ENCODE peak calls at places on chromosomes 3 and 15, in six cellular contexts. B, W, V, Y, M and Q are unnamed samples. For H3K36me3 and H3K27me3, the result is how much of the 10 kb centered on the place peaks cover.

GRCh38 chr15:71256934-71257333 is 141.7 kb downstream of the THSD4 start:
- DNase-seq in Y (no peak), M (no peak), W (no peak), B (no peak), V (no peak), Q (no peak)

GRCh38 chr3:159265705-159266104 is 463.9 kb downstream of the MFSD1 start:
- DNase-seq in Y (no peak), V (no peak), M (no peak), W (no peak), B (no peak), Q (no peak)

GRCh38 chr15:89781891-89782618 is 5.9 kb downstream of the MESP2 start:
- DNase-seq in M (no peak), B (no peak), Y (peak), V (peak), W (no peak), Q (peak)

GRCh38 chr3:135788978-135789377 is 176.6 kb upstream of the PPP2R3A start:
- DNase-seq in Y (no peak), W (no peak), V (no peak), B (no peak), M (no peak), Q (no peak)

GRCh38 chr15:35067501-35068347 is 17.4 kb downstream of the NANOGP8 start:
- DNase-seq in W (no peak), V (no peak), M (no peak), B (no peak), Y (no peak), Q (no peak)

GRCh38 chr3:58900372-58900771 is 149.5 kb downstream of the CFAP20DC start:
- DNase-seq in V (no peak), M (no peak), W (no peak), Y (no peak), B (no peak), Q (no peak)

GRCh38 chr3:52317601-52318000 is 1.5 kb downstream of the DNAH1 start:
- DNase-seq in V (no peak), B (peak), M (no peak), W (peak), Y (peak), Q (peak)

GRCh38 chr3:185813691-185814215 is 11.1 kb downstream of the IGF2BP2 start:
- DNase-seq in M (no peak), B (no peak), Y (peak), V (no peak), W (no peak), Q (peak)

GRCh38 chr3:156680243-156680930 is 6.0 kb downstream of the TIPARP start:
- DNase-seq in M (peak), Y (no peak), W (no peak), V (no peak), B (no peak), Q (no peak)

GRCh38 chr3:185629554-185630181 is 43.6 kb downstream of the SENP2 start:
- DNase-seq in W (no peak), V (no peak), Y (no peak), M (no peak), B (no peak), Q (no peak)

GRCh38 chr3:24508423-24508839 is 13.8 kb upstream of the THRB start:
- DNase-seq in M (no peak), B (no peak), W (no peak), Y (peak), V (no peak), Q (no peak)

GRCh38 chr15:62545392-62546227 is 380.5 kb upstream of the C2CD4B start:
- DNase-seq in B (peak), Y (peak), M (no peak), V (no peak), W (peak), Q (no peak)

GRCh38 chr3:119945286-119945685 is 149.0 kb downstream of the GSK3B start:
- DNase-seq in V (no peak), B (no peak), W (no peak), Y (no peak), M (no peak), Q (no peak)

GRCh38 chr3:49016414-49017228 is 1.8 kb downstream of the DALRD3 start:
- DNase-seq in W (no peak), Y (no peak), V (no peak), B (no peak), M (no peak), Q (peak)

GRCh38 chr15:80242132-80242769 is 9.8 kb downstream of the CTXND1 start:
- DNase-seq in B (no peak), M (peak), V (no peak), Y (peak), W (no peak), Q (peak)

GRCh38 chr3:53217175-53217574 is 38.6 kb downstream of the TKT start:
- DNase-seq in M (no peak), B (no peak), V (peak), Y (no peak), W (no peak), Q (peak)

GRCh38 chr3:133934996-133935842 is 39.5 kb upstream of the RAB6B start:
- DNase-seq in Y (no peak), B (no peak), W (no peak), V (no peak), M (no peak), Q (peak)

GRCh38 chr3:101193957-101194356 is 126.4 kb downstream of the IMPG2 start:
- DNase-seq in M (no peak), W (no peak), B (no peak), Y (peak), V (no peak), Q (no peak)

GRCh38 chr3:185984203-185984602 is 46.4 kb upstream of the TRA2B start:
- DNase-seq in V (no peak), M (no peak), W (no peak), B (no peak), Y (no peak), Q (no peak)

GRCh38 chr3:192339214-192339613 is 388.1 kb downstream of the FGF12 start:
- DNase-seq in V (no peak), Y (no peak), M (peak), B (no peak), W (no peak), Q (peak)

GRCh38 chr3:184261270-184262165 is at the start of gene CAMK2N2:
- DNase-seq in V (peak), B (peak), W (peak), M (peak), Y (peak), Q (peak)

GRCh38 chr3:105868450-105868744 is 415 bp downstream of the CBLB start:
- DNase-seq in W (peak), V (peak), M (peak), Y (no peak), B (peak), Q (peak)

GRCh38 chr3:21621396-21621695 is 129.7 kb downstream of the ZNF385D start:
- DNase-seq in W (no peak), Y (peak), M (no peak), V (no peak), B (no peak), Q (no peak)

GRCh38 chr3:71064976-71065763 is 518.4 kb downstream of the FOXP1 start:
- DNase-seq in V (peak), W (peak), Y (peak), B (peak), M (peak), Q (peak)

GRCh38 chr15:32870240-32871033 is 152.6 kb downstream of the GREM1 start:
- DNase-seq in M (no peak), B (no peak), V (no peak), Y (no peak), W (no peak), Q (no peak)

GRCh38 chr3:55596212-55596611 is 109.1 kb upstream of the WNT5A start:
- DNase-seq in M (no peak), V (no peak), Y (no peak), B (no peak), W (no peak), Q (no peak)

GRCh38 chr15:77715860-77716259 is 83.1 kb upstream of the LINGO1 start:
- DNase-seq in V (no peak), B (no peak), Y (no peak), M (no peak), W (no peak), Q (no peak)

GRCh38 chr15:92818658-92819311 is 81.3 kb upstream of the CHD2 start:
- DNase-seq in M (peak), Y (peak), V (no peak), W (no peak), B (no peak), Q (peak)

GRCh38 chr15:22229971-22230815 is 149.9 kb downstream of the OR4M2 start:
- DNase-seq in Y (no peak), M (no peak), V (no peak), B (no peak), W (no peak), Q (no peak)

GRCh38 chr3:72340476-72341379 is 507.5 kb downstream of the SHQ1 start:
- DNase-seq in B (no peak), Y (peak), M (no peak), V (no peak), W (no peak), Q (no peak)

GRCh38 chr3:37183375-37183831 is 9.0 kb upstream of the LRRFIP2 start:
- DNase-seq in M (no peak), Y (peak), V (no peak), B (no peak), W (no peak), Q (no peak)

GRCh38 chr15:91948001-91948608 is 94.6 kb downstream of the SLCO3A1 start:
- DNase-seq in V (no peak), B (no peak), Y (peak), W (peak), M (no peak), Q (peak)

GRCh38 chr3:50364573-50365079 is 5.3 kb upstream of the TMEM115 start:
- DNase-seq in M (no peak), V (no peak), Y (no peak), B (peak), W (no peak), Q (no peak)

GRCh38 chr15:37931868-37932267 is 2.6 kb upstream of the TMCO5A start:
- DNase-seq in B (no peak), V (no peak), M (no peak), Y (no peak), W (no peak), Q (no peak)

GRCh38 chr3:121462565-121462964 is 83.2 kb downstream of the POLQ start:
- DNase-seq in M (no peak), W (no peak), V (no peak), B (no peak), Y (no peak), Q (no peak)

GRCh38 chr3:7249493-7250076 is 388.7 kb downstream of the GRM7 start:
- DNase-seq in M (no peak), V (no peak), Y (no peak), W (no peak), B (no peak), Q (no peak)

GRCh38 chr15:100940785-100941379 is 21.7 kb downstream of the LRRK1 start:
- DNase-seq in B (no peak), M (no peak), Y (no peak), W (no peak), V (no peak), Q (no peak)

GRCh38 chr3:148601766-148602685 is 95.7 kb upstream of the AGTR1 start:
- DNase-seq in M (no peak), Y (no peak), V (peak), W (no peak), B (no peak), Q (no peak)

DNA sequence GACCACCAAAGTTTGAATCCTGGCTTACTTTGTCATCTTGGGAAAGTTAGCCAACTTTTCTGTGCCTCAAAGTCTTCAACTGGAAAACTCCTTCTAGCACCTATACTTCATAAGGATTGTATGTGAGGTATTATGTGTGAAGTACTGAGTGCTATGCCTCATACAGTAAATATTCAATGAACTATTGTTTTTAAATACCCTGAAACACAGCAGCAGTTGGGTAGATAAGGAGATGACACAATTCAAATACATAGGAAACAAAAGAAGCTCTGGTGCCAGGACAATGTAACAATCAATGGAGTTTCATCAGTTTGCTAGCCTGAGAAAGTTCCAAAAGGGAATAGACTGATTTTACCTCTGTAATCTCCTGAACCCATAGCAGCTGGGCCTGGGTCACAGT is 43.3 kb downstream of the TUBGCP4 start:
- DNase-seq in B (no peak), V (no peak), W (no peak), M (no peak), Y (no peak), Q (no peak)
- H3K36me3 ChIP-seq in B (half or more), V (under half), W (under half), M (half or more), Y (under half), Q (under half)

GRCh38 chr3:126051741-126052140 is 32.2 kb downstream of the SLC41A3 start:
- DNase-seq in M (peak), W (no peak), B (no peak), Y (no peak), V (no peak), Q (no peak)

GRCh38 chr3:126053513-126053912 is 30.4 kb downstream of the SLC41A3 start:
- DNase-seq in B (no peak), W (no peak), Y (peak), V (no peak), M (no peak), Q (no peak)

GRCh38 chr3:126051234-126051633 is 32.7 kb downstream of the SLC41A3 start:
- DNase-seq in M (no peak), B (no peak), V (no peak), Y (no peak), W (no peak), Q (peak)

GRCh38 chr3:126053949-126054569 is 29.9 kb downstream of the SLC41A3 start:
- DNase-seq in M (no peak), V (no peak), W (no peak), B (no peak), Y (no peak), Q (no peak)

DNA sequence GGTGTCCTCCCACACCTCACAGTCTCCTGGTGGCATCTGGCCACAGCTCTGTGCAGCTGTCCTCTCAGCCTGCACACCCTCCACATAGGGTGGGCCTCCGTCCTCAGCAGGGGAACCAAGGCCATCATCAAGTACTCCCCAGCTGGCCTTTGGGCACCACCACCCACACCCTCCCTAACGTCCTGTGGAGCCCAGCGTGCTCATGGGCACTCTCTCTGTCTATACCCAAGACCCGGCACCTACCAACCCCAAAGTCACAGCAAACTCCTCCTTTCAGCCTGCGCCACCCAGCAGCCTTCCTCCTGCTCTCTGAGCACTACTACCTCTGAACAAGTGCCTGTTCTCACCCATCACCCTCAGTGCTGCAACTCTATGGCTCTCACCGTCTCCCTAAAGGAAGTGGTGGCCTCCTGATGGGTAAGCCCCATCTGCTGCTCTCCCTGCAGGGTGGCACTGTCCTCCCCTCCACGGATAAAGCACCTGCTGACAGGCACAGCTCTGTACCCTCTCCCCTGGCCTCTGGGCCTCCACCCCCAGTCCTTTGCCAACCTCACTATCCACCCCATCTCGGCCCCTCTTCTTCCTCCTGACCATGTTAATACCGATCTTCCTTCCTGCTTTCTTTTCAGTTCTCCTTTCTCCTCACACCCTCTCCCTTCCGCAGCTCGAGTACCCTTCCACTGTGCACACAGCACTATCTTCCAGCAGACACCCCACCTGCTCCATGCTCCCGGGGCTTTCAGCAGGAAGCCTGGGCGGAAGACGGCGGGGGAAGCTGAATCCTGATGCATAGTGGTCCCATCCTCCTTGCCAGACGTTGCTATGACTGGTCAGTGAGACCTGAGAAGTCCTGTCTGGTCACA is 31.5 kb downstream of the SLC41A3 start:
- DNase-seq in B (no peak), W (no peak), Y (no peak), V (no peak), M (no peak), Q (no peak)
- H3K4me3 ChIP-seq in B (no peak), W (no peak), Y (no peak), V (no peak), M (no peak), Q (no peak)

GRCh38 chr3:46065751-46066256 is 38.5 kb upstream of the XCR1 start:
- DNase-seq in B (no peak), Y (no peak), V (no peak), M (no peak), W (no peak), Q (no peak)

GRCh38 chr3:46061108-46061507 is 33.8 kb upstream of the XCR1 start:
- DNase-seq in M (no peak), B (no peak), V (no peak), W (no peak), Y (no peak), Q (no peak)

GRCh38 chr3:46061887-46062286 is 34.6 kb upstream of the XCR1 start:
- DNase-seq in W (no peak), V (no peak), M (no peak), Y (no peak), B (no peak), Q (no peak)

GRCh38 chr3:46065294-46065705 is 38.0 kb upstream of the XCR1 start:
- DNase-seq in Y (peak), M (no peak), B (peak), V (peak), W (no peak), Q (no peak)

GRCh38 chr3:46062679-46063078 is 35.4 kb upstream of the XCR1 start:
- DNase-seq in Y (no peak), V (no peak), W (no peak), M (no peak), B (no peak), Q (no peak)
- H3K27me3 ChIP-seq in Y (under half), V (under half), W (under half), M (under half), B (under half), Q (under half)

GRCh38 chr3:139534992-139535879 is 4.3 kb downstream of the RBP1 start:
- DNase-seq in W (peak), V (peak), M (peak), Y (peak), B (peak), Q (peak)
- H3K36me3 ChIP-seq in W (under half), V (under half), M (under half), Y (under half), B (under half), Q (under half)

GRCh38 chr3:12143949-12144504 is 14.7 kb downstream of the TIMP4 start:
- DNase-seq in W (peak), M (no peak), B (peak), V (no peak), Y (peak), Q (no peak)

GRCh38 chr3:12150112-12150511 is 8.6 kb downstream of the TIMP4 start:
- DNase-seq in W (no peak), Y (no peak), V (no peak), B (no peak), M (no peak), Q (no peak)

GRCh38 chr3:12147263-12147780 is 11.4 kb downstream of the TIMP4 start:
- DNase-seq in W (no peak), B (no peak), M (no peak), Y (no peak), V (no peak), Q (no peak)

GRCh38 chr3:12149029-12149428 is 9.7 kb downstream of the TIMP4 start:
- DNase-seq in M (no peak), B (no peak), V (no peak), Y (no peak), W (no peak), Q (no peak)

DNA sequence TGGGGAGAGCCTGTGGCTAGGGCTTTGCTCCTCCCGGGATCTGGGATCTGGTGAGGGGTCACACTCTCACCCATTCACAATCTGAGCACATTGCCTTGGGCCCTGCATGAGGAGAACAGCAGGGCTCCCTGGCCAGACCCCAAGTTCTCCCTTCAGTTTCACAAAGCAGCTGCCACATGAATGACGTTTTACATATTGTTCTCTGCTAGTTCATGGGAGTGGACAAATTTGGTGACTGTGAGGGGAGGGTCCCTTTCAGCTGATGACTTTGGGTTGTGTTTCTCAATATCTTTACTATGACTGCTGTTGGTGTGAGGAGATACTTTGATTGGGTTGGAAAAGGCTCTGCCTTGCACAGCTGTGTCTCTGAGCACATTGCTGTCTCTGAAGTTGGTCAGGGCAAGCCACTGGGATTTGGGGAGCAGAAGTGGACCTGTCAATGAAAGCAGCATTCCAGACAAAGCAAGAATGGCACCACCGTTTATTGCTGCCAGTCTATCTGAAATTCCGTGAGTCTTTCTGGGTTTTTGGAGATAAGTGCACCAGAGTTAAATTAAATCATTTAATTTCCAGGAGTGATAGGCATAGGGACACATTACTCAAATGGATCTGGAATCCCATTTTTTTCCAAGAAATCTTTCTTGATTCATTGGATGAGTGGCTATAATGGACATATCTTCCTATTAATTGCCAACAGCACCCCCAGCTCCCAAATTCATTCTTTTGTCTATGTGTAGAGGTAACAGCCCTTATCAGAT is 10.3 kb downstream of the TIMP4 start:
- DNase-seq in Y (peak), B (peak), M (no peak), W (peak), V (no peak), Q (no peak)
- H3K4me3 ChIP-seq in Y (no peak), B (no peak), M (no peak), W (no peak), V (no peak), Q (no peak)